ENCODE peak calls at places on chromosome 13, in four cellular contexts. E is OCI-LY7, B is testis, P is fibroblast of lung. A is an unnamed sample.

GRCh38 chr13:35741657-35742056 is 265.2 kb upstream of the MAB21L1 start:
- DNase-seq in E (no peak), P (no peak), B (no peak), A (no peak)

GRCh38 chr13:97254809-97255208 is 32.7 kb downstream of the MBNL2 start:
- DNase-seq in B (no peak), E (no peak), P (peak; percentile 93), A (no peak)

GRCh38 chr13:85666356-85666755 is 132.9 kb downstream of the SLITRK6 start:
- DNase-seq in P (no peak), B (no peak), E (no peak), A (no peak)

GRCh38 chr13:62997038-62997619 is 1581.5 kb upstream of the PCDH20 start:
- DNase-seq in E (no peak), P (no peak), B (no peak), A (no peak)

GRCh38 chr13:20247403-20247802 is 15.3 kb upstream of the GJB6 start:
- DNase-seq in B (no peak), E (no peak), P (no peak), A (no peak)

GRCh38 chr13:23671902-23672301 is 101.7 kb downstream of the TNFRSF19 start:
- DNase-seq in E (no peak), B (no peak), P (peak; percentile 77), A (no peak)

GRCh38 chr13:33183431-33184130 is 102.0 kb downstream of the STARD13 start:
- DNase-seq in P (peak; percentile 88), E (no peak), B (no peak), A (no peak)

GRCh38 chr13:75508002-75508548 is 26.1 kb upstream of the TBC1D4 start:
- DNase-seq in B (no peak), E (no peak), P (no peak), A (no peak)

GRCh38 chr13:106566682-106567420 is 1.1 kb downstream of the ARGLU1 start:
- DNase-seq in B (peak; percentile 73), P (peak; percentile 60), E (peak; percentile 67), A (peak; percentile 80)

GRCh38 chr13:73835138-73835721 is 299.0 kb downstream of the KLF12 start:
- DNase-seq in E (peak; percentile 73), P (peak; percentile 35), B (no peak), A (no peak)

GRCh38 chr13:46149272-46150133 is 32.5 kb downstream of the LCP1 start:
- DNase-seq in P (peak; percentile 72), E (no peak), B (no peak), A (no peak)

GRCh38 chr13:26202365-26202972 is 19.6 kb downstream of the RNF6 start:
- DNase-seq in E (no peak), B (no peak), P (peak; percentile 70), A (no peak)

GRCh38 chr13:71360041-71360440 is 507.0 kb downstream of the DACH1 start:
- DNase-seq in E (no peak), B (no peak), P (peak; percentile 43), A (no peak)

GRCh38 chr13:20161275-20161950 is 561 bp upstream of the GJA3 start:
- DNase-seq in B (peak; percentile 61), P (no peak), E (peak; percentile 19), A (no peak)

GRCh38 chr13:100389617-100390016 is 199.0 kb downstream of the GGACT start:
- DNase-seq in B (no peak), E (no peak), P (no peak), A (no peak)

GRCh38 chr13:28719656-28720055 is 886 bp upstream of the SLC46A3 start:
- DNase-seq in B (no peak), E (no peak), P (peak; percentile 70), A (no peak)

GRCh38 chr13:85582890-85583289 is 216.3 kb downstream of the SLITRK6 start:
- DNase-seq in B (no peak), E (no peak), P (peak; percentile 17), A (no peak)

GRCh38 chr13:40568672-40569350 is 97.6 kb downstream of the FOXO1 start:
- DNase-seq in P (peak; percentile 45), E (no peak), B (no peak), A (no peak)
- H3K4me1 ChIP-seq in P (no peaks in the 10 kb centered on the region), E (peaks cover 90% of the 10 kb centered on the region), B (peaks cover 9% of the 10 kb centered on the region), A (peaks cover 47% of the 10 kb centered on the region)

GRCh38 chr13:43094901-43095300 is 71.5 kb downstream of the DNAJC15 start:
- DNase-seq in E (no peak), P (no peak), B (no peak), A (no peak)

GRCh38 chr13:43087960-43088580 is 64.7 kb downstream of the DNAJC15 start:
- DNase-seq in P (no peak), E (no peak), B (no peak), A (no peak)

GRCh38 chr13:43085545-43085944 is 62.2 kb downstream of the DNAJC15 start:
- DNase-seq in B (no peak), E (peak; percentile 29), P (peak; percentile 26), A (no peak)

GRCh38 chr13:43089912-43090498 is 66.6 kb downstream of the DNAJC15 start:
- DNase-seq in E (no peak), P (no peak), B (no peak), A (no peak)
- H3K4me1 ChIP-seq in E (no peaks in the 10 kb centered on the region), P (peaks cover 2% of the 10 kb centered on the region), B (peaks cover 14% of the 10 kb centered on the region), A (no peaks in the 10 kb centered on the region)

DNA sequence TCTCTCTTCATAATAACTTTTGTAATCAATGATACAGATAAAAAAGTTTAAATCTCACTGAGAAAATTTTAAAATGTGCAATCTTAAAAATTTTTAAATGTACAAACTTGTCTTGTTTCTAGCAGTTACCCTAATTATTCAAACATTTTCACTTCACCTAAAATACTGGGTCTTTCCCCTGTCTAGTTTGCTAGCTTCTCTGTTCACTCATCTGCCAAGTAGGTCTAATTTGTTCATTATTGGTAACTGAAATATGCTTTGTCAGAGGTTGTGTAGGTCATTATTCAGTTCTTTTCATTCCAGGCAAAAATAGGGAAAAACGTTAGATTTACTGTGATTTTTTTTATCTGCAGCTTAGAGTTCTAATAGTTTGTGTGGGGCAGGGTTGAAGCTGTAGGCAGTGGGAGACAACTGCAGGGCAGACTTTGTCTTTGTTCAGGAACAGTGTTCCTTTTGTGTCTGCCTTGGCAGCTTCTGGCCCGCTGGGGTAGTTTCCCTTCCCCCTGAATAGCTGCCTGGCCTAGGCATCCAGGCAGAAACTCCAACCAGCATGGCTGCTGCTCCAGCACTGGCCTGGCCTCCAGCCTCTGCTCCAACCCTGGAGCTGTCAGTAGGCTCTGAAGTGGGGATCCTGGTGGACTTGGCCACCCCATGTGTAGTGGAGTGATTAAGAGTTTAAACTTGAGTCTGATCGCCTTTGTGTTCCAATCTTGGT is 48.5 kb downstream of the WDFY2 start:
- DNase-seq in E (no peak), B (peak; percentile 81), P (no peak), A (no peak)
- H3K4me1 ChIP-seq in E (peaks cover 9% of the 10 kb centered on the region), B (peaks cover 41% of the 10 kb centered on the region), P (peaks cover 5% of the 10 kb centered on the region), A (no peaks in the 10 kb centered on the region)

GRCh38 chr13:99285432-99286182 is 21.6 kb downstream of the GPR183 start:
- DNase-seq in E (no peak), B (peak; percentile 75), P (no peak), A (peak; percentile 62)
- H3K4me1 ChIP-seq in E (peaks cover 27% of the 10 kb centered on the region), B (peaks cover 73% of the 10 kb centered on the region), P (no peaks in the 10 kb centered on the region), A (no peaks in the 10 kb centered on the region)

DNA sequence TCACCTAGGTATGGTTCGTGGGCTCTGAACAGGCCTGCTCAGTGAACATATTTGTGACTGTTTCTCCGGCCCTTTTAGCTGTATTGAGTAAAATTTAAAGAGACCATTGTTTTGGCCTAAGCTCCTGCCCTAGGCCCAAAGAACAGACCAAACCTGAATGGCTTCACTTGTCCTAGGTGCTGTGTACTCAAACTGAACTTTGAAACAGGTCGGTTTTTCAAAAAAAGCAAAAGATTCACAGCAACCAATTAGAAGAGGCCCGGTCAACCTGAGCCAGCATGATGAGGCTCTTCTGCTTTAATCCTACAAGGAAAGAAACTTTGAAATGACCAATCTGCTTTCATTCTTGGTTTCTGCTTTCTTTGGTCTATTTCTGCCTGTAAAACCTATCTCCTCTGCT is 50.6 kb downstream of the USPL1 start:
- DNase-seq in P (no peak), B (no peak), E (no peak), A (no peak)
- H3K4me1 ChIP-seq in P (no peaks in the 10 kb centered on the region), B (peaks cover under 1% of the 10 kb centered on the region), E (peaks cover 26% of the 10 kb centered on the region), A (no peaks in the 10 kb centered on the region)

DNA sequence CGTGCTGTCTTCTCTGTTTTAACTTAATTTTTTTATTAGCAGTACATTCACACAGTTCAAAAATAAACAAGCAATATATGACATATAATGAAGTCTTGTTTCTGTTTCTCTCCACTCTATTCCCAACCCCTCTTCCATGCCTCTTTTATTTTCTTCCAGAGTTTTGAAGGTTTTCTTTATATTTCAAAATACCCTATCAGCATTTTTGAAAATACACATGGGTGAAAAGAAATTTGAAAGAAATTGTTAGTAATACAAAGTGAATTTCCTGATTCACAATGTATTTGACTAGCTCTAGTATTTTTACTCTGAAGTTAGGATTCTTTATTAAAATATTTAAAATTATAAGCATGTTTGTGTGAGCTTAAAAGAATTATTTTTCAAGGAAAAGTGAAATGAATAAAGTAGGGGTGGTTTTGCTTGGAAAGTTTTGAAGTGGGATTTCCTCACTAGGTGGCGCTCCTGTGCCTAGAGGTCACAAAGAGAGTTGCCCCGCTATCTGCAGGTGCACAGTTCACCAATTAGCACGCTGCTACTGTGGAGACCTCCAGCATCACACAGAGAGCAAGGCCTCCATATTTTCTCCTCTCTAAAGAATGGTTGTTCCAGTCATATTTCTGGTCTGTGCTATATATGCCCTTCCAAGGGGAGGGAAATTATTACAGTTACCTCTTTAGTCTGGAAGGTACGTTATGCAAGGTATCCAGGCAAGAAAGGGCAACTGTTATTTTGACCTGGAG is 37.6 kb downstream of the SOX21 start:
- DNase-seq in B (peak; percentile 78), P (peak; percentile 18), E (peak; percentile 55), A (peak; percentile 57)
- H3K4me1 ChIP-seq in B (no peaks in the 10 kb centered on the region), P (no peaks in the 10 kb centered on the region), E (no peaks in the 10 kb centered on the region), A (no peaks in the 10 kb centered on the region)

GRCh38 chr13:110331362-110331761 is 24.3 kb downstream of the COL4A2 start:
- DNase-seq in E (no peak), P (peak; percentile 98), B (peak; percentile 45), A (no peak)

GRCh38 chr13:110330491-110331001 is 23.5 kb downstream of the COL4A2 start:
- DNase-seq in E (no peak), B (no peak), P (peak; percentile 86), A (no peak)

GRCh38 chr13:110329258-110329657 is 22.2 kb downstream of the COL4A2 start:
- DNase-seq in E (no peak), B (no peak), P (peak; percentile 62), A (no peak)

GRCh38 chr13:110328509-110328908 is 21.4 kb downstream of the COL4A2 start:
- DNase-seq in E (no peak), P (peak; percentile 47), B (no peak), A (no peak)

DNA sequence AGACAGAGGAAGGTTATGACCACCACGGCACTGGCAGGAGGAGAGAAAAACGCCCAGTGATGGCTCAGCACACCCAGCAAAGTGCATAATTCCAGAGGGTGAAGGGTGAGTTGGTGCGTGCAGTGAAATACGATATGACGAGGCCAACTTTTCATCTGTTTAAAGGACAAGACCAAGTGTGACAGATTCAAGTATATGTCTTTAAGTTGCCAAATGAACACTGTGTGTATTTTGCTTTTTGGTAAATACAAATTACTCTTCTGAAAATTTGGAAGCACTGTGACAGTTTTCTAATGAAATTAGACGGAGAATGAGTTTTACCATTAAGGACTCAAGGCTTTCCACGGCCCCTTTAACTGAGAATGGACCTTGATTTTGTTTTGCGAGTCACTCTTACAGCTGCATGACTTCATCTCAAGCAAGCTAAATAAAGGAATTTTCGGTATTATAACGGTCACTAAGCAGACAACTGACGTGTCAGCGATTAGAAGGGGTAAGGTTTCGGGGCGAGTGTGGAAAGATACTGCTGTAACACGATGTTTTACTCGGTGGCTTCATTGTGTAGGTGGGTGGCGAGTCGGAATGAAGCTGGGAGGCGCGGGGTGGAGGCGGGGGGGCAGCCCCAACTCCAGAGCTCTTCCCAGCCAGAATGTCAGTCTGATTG is 22.8 kb downstream of the COL4A2 start:
- DNase-seq in B (no peak), P (peak; percentile 92), E (no peak), A (no peak)
- H3K4me1 ChIP-seq in B (peaks cover 6% of the 10 kb centered on the region), P (peaks cover 34% of the 10 kb centered on the region), E (no peaks in the 10 kb centered on the region), A (no peaks in the 10 kb centered on the region)

A was measured in right lobe of liver.